ENCODE peak calls at places on chromosomes 11 and 22, in nine cellular contexts. One of them, this sample, is unnamed.

GRCh38 chr11:8871283-8871775 is 39.7 kb upstream of the AKIP1 start:
- DNase-seq in fibroblast of lung: peak; percentile 93
- DNase-seq in hepatocyte: peak; percentile 90
- DNase-seq in H1: no peak
- DNase-seq in GM12878: no peak
- DNase-seq in HCT116: peak; percentile 16
- DNase-seq in GM23248: peak; percentile 95
- DNase-seq in GM23338: peak; percentile 84
- DNase-seq in endothelial cell of umbilical vein: peak; percentile 72
- DNase-seq in this sample: peak; percentile 87

GRCh38 chr22:50058338-50059184 is 463 bp upstream of the TTLL8 start:
- DNase-seq in fibroblast of lung: no peak
- DNase-seq in hepatocyte: no peak
- DNase-seq in H1: no peak
- DNase-seq in GM12878: no peak
- DNase-seq in HCT116: no peak
- DNase-seq in GM23248: no peak
- DNase-seq in GM23338: no peak
- DNase-seq in endothelial cell of umbilical vein: no peak
- DNase-seq in this sample: peak; percentile 43

GRCh38 chr22:46547883-46548244 is 10.4 kb upstream of the CELSR1 start:
- DNase-seq in fibroblast of lung: peak; percentile 90
- DNase-seq in hepatocyte: peak; percentile 77
- DNase-seq in H1: no peak
- DNase-seq in GM12878: no peak
- DNase-seq in HCT116: no peak
- DNase-seq in GM23248: peak; percentile 96
- DNase-seq in GM23338: no peak
- DNase-seq in endothelial cell of umbilical vein: peak; percentile 80
- DNase-seq in this sample: no peak

GRCh38 chr22:19870153-19871022 is 15.7 kb upstream of the GNB1L start:
- DNase-seq in fibroblast of lung: no peak
- DNase-seq in hepatocyte: no peak
- DNase-seq in H1: no peak
- DNase-seq in GM12878: no peak
- DNase-seq in HCT116: no peak
- DNase-seq in GM23248: no peak
- DNase-seq in GM23338: no peak
- DNase-seq in endothelial cell of umbilical vein: no peak
- DNase-seq in this sample: no peak

GRCh38 chr11:130964393-130964792 is 48.1 kb upstream of the SNX19 start:
- DNase-seq in fibroblast of lung: no peak
- DNase-seq in hepatocyte: no peak
- DNase-seq in H1: no peak
- DNase-seq in GM12878: no peak
- DNase-seq in HCT116: no peak
- DNase-seq in GM23248: no peak
- DNase-seq in GM23338: no peak
- DNase-seq in endothelial cell of umbilical vein: no peak
- DNase-seq in this sample: no peak

GRCh38 chr11:44332665-44333064 is 22.7 kb upstream of the ALX4 start:
- DNase-seq in fibroblast of lung: no peak
- DNase-seq in hepatocyte: no peak
- DNase-seq in H1: no peak
- DNase-seq in GM12878: no peak
- DNase-seq in HCT116: no peak
- DNase-seq in GM23248: no peak
- DNase-seq in GM23338: no peak
- DNase-seq in endothelial cell of umbilical vein: no peak
- DNase-seq in this sample: no peak

GRCh38 chr22:37482244-37482643 is 3.9 kb downstream of the MFNG start:
- DNase-seq in fibroblast of lung: no peak
- DNase-seq in hepatocyte: no peak
- DNase-seq in H1: no peak
- DNase-seq in GM12878: no peak
- DNase-seq in HCT116: no peak
- DNase-seq in GM23248: no peak
- DNase-seq in GM23338: no peak
- DNase-seq in endothelial cell of umbilical vein: no peak
- DNase-seq in this sample: no peak

GRCh38 chr11:11976476-11977187 is 31.8 kb downstream of the DKK3 start:
- DNase-seq in fibroblast of lung: peak; percentile 44
- DNase-seq in hepatocyte: no peak
- DNase-seq in H1: no peak
- DNase-seq in GM12878: no peak
- DNase-seq in HCT116: no peak
- DNase-seq in GM23248: peak; percentile 31
- DNase-seq in GM23338: no peak
- DNase-seq in endothelial cell of umbilical vein: peak; percentile 26
- DNase-seq in this sample: no peak

GRCh38 chr11:77141475-77141874 is 13.4 kb downstream of the MYO7A start:
- DNase-seq in fibroblast of lung: no peak
- DNase-seq in hepatocyte: no peak
- DNase-seq in H1: no peak
- DNase-seq in GM12878: no peak
- DNase-seq in HCT116: no peak
- DNase-seq in GM23248: no peak
- DNase-seq in GM23338: no peak
- DNase-seq in endothelial cell of umbilical vein: no peak
- DNase-seq in this sample: no peak

GRCh38 chr11:46726206-46726862 is 7.3 kb downstream of the F2 start:
- DNase-seq in fibroblast of lung: no peak
- DNase-seq in hepatocyte: no peak
- DNase-seq in H1: no peak
- DNase-seq in GM12878: no peak
- DNase-seq in HCT116: no peak
- DNase-seq in GM23248: no peak
- DNase-seq in GM23338: no peak
- DNase-seq in endothelial cell of umbilical vein: no peak
- DNase-seq in this sample: no peak

DNA sequence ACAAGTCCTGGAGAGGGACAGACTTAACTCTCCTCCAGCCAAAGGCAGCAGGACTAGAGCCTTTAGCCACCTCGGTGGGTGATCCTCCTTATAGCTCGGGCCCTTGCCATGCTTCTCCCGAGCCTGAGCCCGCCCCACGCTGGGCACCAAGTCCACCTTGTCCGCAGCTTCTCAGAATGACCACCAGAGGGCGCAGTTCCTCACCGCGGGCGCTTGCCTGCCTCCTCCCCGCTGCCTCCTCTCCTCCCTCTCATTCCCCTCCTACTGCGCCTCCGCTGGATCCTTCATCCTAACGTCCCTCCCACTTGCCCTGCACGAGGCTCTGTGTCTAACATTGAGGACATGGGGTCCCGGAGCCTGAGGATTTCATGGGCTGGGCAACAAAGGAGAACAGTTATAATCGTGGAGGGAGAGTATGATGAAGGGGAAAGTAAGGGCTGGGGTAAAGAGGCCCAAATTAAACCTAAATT is 11.3 kb upstream of the MOGAT2 start:
- DNase-seq in fibroblast of lung: peak; percentile 58
- DNase-seq in hepatocyte: peak; percentile 81
- DNase-seq in H1: peak; percentile 49
- DNase-seq in GM12878: no peak
- DNase-seq in HCT116: peak; percentile 77
- DNase-seq in GM23248: peak; percentile 82
- DNase-seq in GM23338: peak; percentile 90
- DNase-seq in endothelial cell of umbilical vein: peak; percentile 72
- DNase-seq in this sample: peak; percentile 80
- H3K4me3 ChIP-seq in fibroblast of lung: no peak overlapping the region
- H3K4me3 ChIP-seq in hepatocyte: no peak overlapping the region
- H3K4me3 ChIP-seq in H1: no peak overlapping the region
- H3K4me3 ChIP-seq in GM12878: no peak overlapping the region
- H3K4me3 ChIP-seq in HCT116: no peak overlapping the region
- H3K4me3 ChIP-seq in GM23248: no peak overlapping the region
- H3K4me3 ChIP-seq in GM23338: no peak overlapping the region
- H3K4me3 ChIP-seq in endothelial cell of umbilical vein: no peak overlapping the region
- H3K4me3 ChIP-seq in this sample: no peak overlapping the region

GRCh38 chr11:2138075-2138435 is 1.1 kb downstream of the IGF2 start:
- DNase-seq in fibroblast of lung: no peak
- DNase-seq in hepatocyte: peak; percentile 53
- DNase-seq in H1: no peak
- DNase-seq in GM12878: no peak
- DNase-seq in HCT116: no peak
- DNase-seq in GM23248: no peak
- DNase-seq in GM23338: peak; percentile 64
- DNase-seq in endothelial cell of umbilical vein: no peak
- DNase-seq in this sample: peak; percentile 72

GRCh38 chr11:2137202-2138071 is 1.8 kb downstream of the IGF2 start:
- DNase-seq in fibroblast of lung: peak; percentile 43
- DNase-seq in hepatocyte: peak; percentile 90
- DNase-seq in H1: no peak
- DNase-seq in GM12878: no peak
- DNase-seq in HCT116: peak; percentile 36
- DNase-seq in GM23248: peak; percentile 52
- DNase-seq in GM23338: peak; percentile 82
- DNase-seq in endothelial cell of umbilical vein: peak; percentile 60
- DNase-seq in this sample: peak; percentile 92

GRCh38 chr11:2139691-2140337 is 625 bp upstream of the IGF2 start:
- DNase-seq in fibroblast of lung: no peak
- DNase-seq in hepatocyte: peak; percentile 77
- DNase-seq in H1: no peak
- DNase-seq in GM12878: no peak
- DNase-seq in HCT116: no peak
- DNase-seq in GM23248: no peak
- DNase-seq in GM23338: peak; percentile 57
- DNase-seq in endothelial cell of umbilical vein: no peak
- DNase-seq in this sample: peak; percentile 62

GRCh38 chr11:2139118-2139490 is at the start of gene IGF2:
- DNase-seq in fibroblast of lung: no peak
- DNase-seq in hepatocyte: peak; percentile 92
- DNase-seq in H1: no peak
- DNase-seq in GM12878: no peak
- DNase-seq in HCT116: no peak
- DNase-seq in GM23248: no peak
- DNase-seq in GM23338: peak; percentile 62
- DNase-seq in endothelial cell of umbilical vein: no peak
- DNase-seq in this sample: peak; percentile 77

DNA sequence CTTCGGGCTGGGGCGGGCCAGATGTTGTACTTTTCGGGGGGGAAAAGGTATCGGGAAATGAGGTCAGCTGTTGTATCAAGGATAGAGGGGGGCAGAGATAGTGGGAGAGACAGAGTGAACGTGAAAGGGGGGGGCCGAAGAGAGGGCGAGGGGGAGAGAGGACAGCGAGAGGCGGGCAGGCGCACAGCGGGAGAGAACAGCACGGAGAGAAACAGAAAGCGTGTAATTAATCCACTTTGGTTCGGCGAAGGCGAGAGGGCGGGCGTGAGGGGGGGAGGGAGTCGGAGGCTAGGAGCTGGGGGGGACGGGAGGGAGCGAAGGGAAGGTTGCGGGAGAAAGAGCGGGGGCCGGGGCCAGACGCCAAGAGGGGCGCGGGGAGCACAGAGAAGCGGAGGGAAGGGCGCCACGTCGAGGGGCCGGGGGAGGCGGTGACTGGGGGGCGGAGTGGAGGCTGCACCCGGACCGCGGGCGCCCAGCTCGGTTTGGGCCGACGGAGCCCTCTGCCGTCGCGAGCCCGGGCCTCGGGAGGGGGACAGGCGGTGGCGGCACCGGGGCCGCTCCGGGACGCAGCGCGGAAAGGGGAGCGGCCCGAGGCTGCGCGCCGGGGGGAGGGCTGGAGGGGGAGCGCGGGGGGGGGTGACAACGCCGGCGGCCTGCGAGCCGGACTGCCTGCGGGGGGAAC is 612 bp downstream of the IGF2 start:
- DNase-seq in fibroblast of lung: no peak
- DNase-seq in hepatocyte: peak; percentile 55
- DNase-seq in H1: no peak
- DNase-seq in GM12878: no peak
- DNase-seq in HCT116: no peak
- DNase-seq in GM23248: peak; percentile 27
- DNase-seq in GM23338: peak; percentile 56
- DNase-seq in endothelial cell of umbilical vein: no peak
- DNase-seq in this sample: peak; percentile 79
- TF ChIP-seq EZH2 in fibroblast of lung: peak; percentile 76
- TF ChIP-seq EZH2 in hepatocyte: no peak
- TF ChIP-seq EZH2 in H1: peak; percentile 65
- TF ChIP-seq EZH2 in GM12878: no peak
- TF ChIP-seq EZH2 in HCT116: no peak
- TF ChIP-seq EZH2 in GM23248: peak; percentile 86
- TF ChIP-seq EZH2 in GM23338: peak; percentile 83
- TF ChIP-seq EZH2 in endothelial cell of umbilical vein: peak; percentile 88
- TF ChIP-seq EZH2 in this sample: peak; percentile 72

GRCh38 chr11:2271327-2272240 is 1.2 kb upstream of the ASCL2 start:
- DNase-seq in fibroblast of lung: no peak
- DNase-seq in hepatocyte: no peak
- DNase-seq in H1: no peak
- DNase-seq in GM12878: no peak
- DNase-seq in HCT116: no peak
- DNase-seq in GM23248: no peak
- DNase-seq in GM23338: peak; percentile 47
- DNase-seq in endothelial cell of umbilical vein: no peak
- DNase-seq in this sample: no peak
- H3K4me3 ChIP-seq in fibroblast of lung: no peak overlapping the region
- H3K4me3 ChIP-seq in hepatocyte: no peak overlapping the region
- H3K4me3 ChIP-seq in H1: no peak overlapping the region
- H3K4me3 ChIP-seq in GM12878: no peak overlapping the region
- H3K4me3 ChIP-seq in HCT116: no peak overlapping the region
- H3K4me3 ChIP-seq in GM23248: no peak overlapping the region
- H3K4me3 ChIP-seq in GM23338: peak overlapping the region; percentile 58
- H3K4me3 ChIP-seq in endothelial cell of umbilical vein: no peak overlapping the region
- H3K4me3 ChIP-seq in this sample: no peak overlapping the region

GRCh38 chr22:39456262-39457046 is at the start of gene MGAT3:
- DNase-seq in fibroblast of lung: no peak
- DNase-seq in hepatocyte: no peak
- DNase-seq in H1: no peak
- DNase-seq in GM12878: no peak
- DNase-seq in HCT116: no peak
- DNase-seq in GM23248: peak; percentile 17
- DNase-seq in GM23338: no peak
- DNase-seq in endothelial cell of umbilical vein: no peak
- DNase-seq in this sample: no peak
- TF ChIP-seq EZH2 in fibroblast of lung: peak; percentile 99
- TF ChIP-seq EZH2 in hepatocyte: no peak
- TF ChIP-seq EZH2 in H1: no peak
- TF ChIP-seq EZH2 in GM12878: no peak
- TF ChIP-seq EZH2 in HCT116: no peak
- TF ChIP-seq EZH2 in GM23248: peak; percentile 49
- TF ChIP-seq EZH2 in GM23338: no peak
- TF ChIP-seq EZH2 in endothelial cell of umbilical vein: peak; percentile 90
- TF ChIP-seq EZH2 in this sample: no peak

GRCh38 chr11:73215191-73216134 is 2.6 kb upstream of the P2RY2 start:
- DNase-seq in fibroblast of lung: no peak
- DNase-seq in hepatocyte: no peak
- DNase-seq in H1: no peak
- DNase-seq in GM12878: no peak
- DNase-seq in HCT116: no peak
- DNase-seq in GM23248: no peak
- DNase-seq in GM23338: peak; percentile 37
- DNase-seq in endothelial cell of umbilical vein: no peak
- DNase-seq in this sample: peak; percentile 1
- H3K4me3 ChIP-seq in fibroblast of lung: no peak overlapping the region
- H3K4me3 ChIP-seq in hepatocyte: no peak overlapping the region
- H3K4me3 ChIP-seq in H1: no peak overlapping the region
- H3K4me3 ChIP-seq in GM12878: no peak overlapping the region
- H3K4me3 ChIP-seq in HCT116: no peak overlapping the region
- H3K4me3 ChIP-seq in GM23248: no peak overlapping the region
- H3K4me3 ChIP-seq in GM23338: no peak overlapping the region
- H3K4me3 ChIP-seq in endothelial cell of umbilical vein: no peak overlapping the region
- H3K4me3 ChIP-seq in this sample: no peak overlapping the region